ENCODE peak calls at places on chromosomes 6 and 20, in four cellular contexts. U is PC-9, W is pancreas, X is fibroblast of lung. R is an unnamed sample. For H3K27me3, the result is how much of the 10 kb centered on the place peaks cover.

GRCh38 chr6:153790881-153791473 is 248.1 kb upstream of the OPRM1 start:
- DNase-seq in U (no peak), W (no peak), X (peak), R (no peak)

GRCh38 chr6:143286280-143286795 is 164.2 kb downstream of the ADAT2 start:
- DNase-seq in U (no peak), W (no peak), X (peak), R (no peak)

GRCh38 chr20:36941403-36941835 is 10.1 kb downstream of the SAMHD1 start:
- DNase-seq in U (no peak), W (no peak), X (no peak), R (no peak)

GRCh38 chr6:45816674-45817297 is 198.9 kb downstream of the CLIC5 start:
- DNase-seq in U (no peak), W (no peak), X (no peak), R (no peak)

GRCh38 chr20:50720582-50720981 is 10.8 kb upstream of the PARD6B start:
- DNase-seq in U (no peak), W (no peak), X (no peak), R (no peak)

GRCh38 chr20:40930561-40930960 is 98.1 kb upstream of the TOP1 start:
- DNase-seq in U (no peak), W (no peak), X (no peak), R (no peak)

GRCh38 chr6:75489025-75489424 is 4.6 kb downstream of the FILIP1 start:
- DNase-seq in U (no peak), W (no peak), X (peak), R (no peak)

GRCh38 chr20:53216478-53216855 is 244.3 kb downstream of the TSHZ2 start:
- DNase-seq in U (no peak), W (no peak), X (no peak), R (no peak)

GRCh38 chr20:1108437-1108920 is 9.9 kb upstream of the PSMF1 start:
- DNase-seq in U (peak), W (peak), X (peak), R (peak)

GRCh38 chr6:105051941-105052471 is 95.1 kb downstream of the LIN28B start:
- DNase-seq in U (no peak), W (no peak), X (peak), R (no peak)

GRCh38 chr6:150325093-150325772 is 43.6 kb upstream of the IYD start:
- DNase-seq in U (peak), W (no peak), X (peak), R (no peak)

GRCh38 chr6:142942805-142943227 is 2.2 kb downstream of the HIVEP2 start:
- DNase-seq in U (no peak), W (no peak), X (peak), R (no peak)

GRCh38 chr6:96340164-96340563 is 181.4 kb upstream of the UFL1 start:
- DNase-seq in U (no peak), W (no peak), X (no peak), R (no peak)

GRCh38 chr20:38270869-38271608 is 10.5 kb upstream of the KIAA1755 start:
- DNase-seq in U (peak), W (no peak), X (peak), R (peak)

GRCh38 chr6:89859744-89860143 is 30.1 kb downstream of the CASP8AP2 start:
- DNase-seq in U (no peak), W (no peak), X (no peak), R (no peak)

GRCh38 chr6:151905854-151906253 is 98.4 kb downstream of the ESR1 start:
- DNase-seq in U (no peak), W (no peak), X (no peak), R (no peak)

GRCh38 chr6:158115508-158115907 is 52.6 kb downstream of the SERAC1 start:
- DNase-seq in U (no peak), W (no peak), X (no peak), R (no peak)

GRCh38 chr6:32843321-32843978 is 397 bp downstream of the PSMB8 start:
- DNase-seq in U (no peak), W (peak), X (no peak), R (no peak)

GRCh38 chr20:52016022-52016421 is 175.6 kb downstream of the ZFP64 start:
- DNase-seq in U (no peak), W (no peak), X (no peak), R (no peak)

GRCh38 chr20:6769953-6770831 is 2.7 kb downstream of the BMP2 start:
- DNase-seq in U (no peak), W (peak), X (peak), R (peak)

GRCh38 chr6:106702451-106703110 is 73.2 kb downstream of the QRSL1 start:
- DNase-seq in U (no peak), W (no peak), X (no peak), R (no peak)

GRCh38 chr6:44512868-44513641 is 125.5 kb downstream of the CDC5L start:
- DNase-seq in U (no peak), W (no peak), X (peak), R (peak)

GRCh38 chr6:151592449-151593169 is 98.8 kb downstream of the CCDC170 start:
- DNase-seq in U (no peak), W (no peak), X (no peak), R (no peak)

GRCh38 chr20:57622579-57623381 is 2.6 kb upstream of the ZBP1 start:
- DNase-seq in U (peak), W (peak), X (peak), R (peak)

GRCh38 chr6:169393753-169394152 is 140.1 kb upstream of the THBS2 start:
- DNase-seq in U (no peak), W (no peak), X (no peak), R (no peak)

GRCh38 chr6:8556370-8557018 is 121.1 kb upstream of the SLC35B3 start:
- DNase-seq in U (no peak), W (no peak), X (peak), R (no peak)

GRCh38 chr20:45470939-45471338 is 1.4 kb downstream of the WFDC2 start:
- DNase-seq in U (no peak), W (no peak), X (no peak), R (no peak)

GRCh38 chr6:131910956-131911355 is 40.2 kb downstream of the CCN2 start:
- DNase-seq in U (no peak), W (no peak), X (no peak), R (no peak)

GRCh38 chr6:42564496-42564890 is 664 bp downstream of the UBR2 start:
- DNase-seq in U (no peak), W (no peak), X (no peak), R (no peak)

GRCh38 chr6:137084090-137084489 is 39.3 kb upstream of the IL20RA start:
- DNase-seq in U (no peak), W (no peak), X (no peak), R (no peak)

GRCh38 chr6:145731432-145731831 is 3.9 kb downstream of the EPM2A start:
- DNase-seq in U (no peak), W (no peak), X (peak), R (no peak)

GRCh38 chr6:130981409-130981808 is 81.6 kb downstream of the EPB41L2 start:
- DNase-seq in U (no peak), W (no peak), X (peak), R (peak)

GRCh38 chr6:14269434-14269833 is 151.9 kb downstream of the CD83 start:
- DNase-seq in U (no peak), W (no peak), X (no peak), R (no peak)

GRCh38 chr6:101386982-101387381 is 6.5 kb upstream of the GRIK2 start:
- DNase-seq in U (no peak), W (no peak), X (no peak), R (no peak)

GRCh38 chr20:9966966-9967365 is 67.8 kb upstream of the ANKEF1 start:
- DNase-seq in U (no peak), W (no peak), X (no peak), R (no peak)
- TF ChIP-seq CTCF in U (peak), W (no peak), X (peak), R (no peak)

DNA sequence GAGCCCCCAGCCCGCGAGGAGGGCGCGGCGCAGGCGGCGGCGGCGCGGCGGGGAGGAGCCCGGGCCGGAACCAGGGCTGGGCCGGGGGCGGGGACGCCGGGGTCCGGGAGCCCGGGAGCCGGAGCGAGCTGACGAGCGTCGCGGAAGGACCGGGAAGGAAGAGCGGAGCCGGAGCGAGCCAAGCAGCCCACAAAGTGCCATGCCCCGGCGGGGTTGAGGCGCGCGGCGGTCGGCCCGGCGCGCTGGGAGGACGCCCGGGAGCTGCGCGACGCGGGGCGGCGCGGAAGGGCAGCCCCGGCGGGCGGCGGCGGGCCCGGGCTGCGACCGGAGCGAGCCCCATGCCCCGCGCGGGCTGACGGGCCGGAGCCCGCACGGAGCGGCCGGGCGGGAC is 289 bp downstream of the FOXP4 start:
- DNase-seq in U (no peak), W (no peak), X (no peak), R (no peak)
- H3K27ac ChIP-seq in U (no peak), W (peak), X (no peak), R (peak)

DNA sequence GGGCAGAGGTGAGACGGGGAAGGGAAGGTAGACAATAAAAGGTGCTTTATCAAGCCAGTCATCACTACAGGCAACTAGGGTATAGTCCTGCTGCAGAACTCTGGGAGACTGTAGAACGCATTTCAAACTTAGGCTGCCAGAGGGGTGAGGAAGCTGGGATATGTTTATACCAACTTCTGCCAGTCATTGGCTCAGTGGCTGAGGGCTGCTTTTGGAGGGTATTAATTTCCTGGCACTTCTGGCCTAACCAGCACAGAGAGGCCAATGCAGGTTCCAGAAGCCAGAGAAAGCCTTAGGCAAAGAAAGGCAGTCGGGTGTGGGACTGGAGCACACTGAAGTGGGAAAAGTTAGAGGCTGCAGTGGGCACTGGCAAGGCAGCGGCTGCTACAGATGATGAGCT is 3.9 kb upstream of the CPNE5 start:
- DNase-seq in U (no peak), W (no peak), X (no peak), R (no peak)
- H3K27me3 ChIP-seq in U (under half), W (under half), X (under half), R (under half)

DNA sequence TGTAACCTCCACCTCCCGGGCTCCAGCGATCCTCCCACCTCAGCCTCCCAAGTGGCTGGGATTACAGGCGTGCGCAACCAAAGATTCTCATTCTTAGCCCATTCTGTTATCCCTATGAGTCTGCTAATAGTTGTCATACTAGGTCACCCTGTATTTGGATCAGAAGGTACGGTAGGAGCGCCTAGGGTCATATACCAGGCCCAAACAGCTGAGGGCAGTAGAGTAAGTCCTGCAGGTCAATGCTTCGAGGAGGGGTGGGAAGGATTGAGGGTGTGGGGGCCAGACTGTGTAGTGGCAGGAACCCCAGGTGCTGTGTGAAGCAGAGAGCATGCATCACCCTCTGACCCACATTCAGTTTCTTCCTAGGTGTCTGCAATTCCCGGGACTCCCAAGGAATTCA is 22.7 kb upstream of the POU5F1 start:
- DNase-seq in U (no peak), W (no peak), X (no peak), R (no peak)
- TF ChIP-seq CTCF in U (no peak), W (no peak), X (no peak), R (no peak)

DNA sequence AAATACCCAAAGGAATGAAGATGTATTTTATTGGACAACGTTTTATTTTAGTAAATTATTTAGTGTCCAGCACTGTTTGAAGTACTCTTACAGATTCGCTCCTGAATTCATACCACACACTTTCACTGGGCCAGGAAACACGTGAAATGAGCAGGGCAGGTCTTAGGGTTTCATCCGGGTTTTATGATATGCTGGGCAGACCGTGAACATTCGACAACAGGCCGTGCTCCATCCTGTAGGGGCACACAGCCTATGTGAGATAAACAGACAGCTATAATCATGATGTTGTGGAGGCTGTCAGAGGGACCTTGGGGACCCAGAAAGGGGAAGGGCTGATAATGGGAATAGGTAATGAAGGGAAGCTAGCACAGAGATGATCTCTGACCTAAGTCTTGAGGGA is 110.3 kb downstream of the RIN2 start:
- DNase-seq in U (no peak), W (no peak), X (no peak), R (no peak)
- H3K27ac ChIP-seq in U (no peak), W (no peak), X (no peak), R (no peak)

DNA sequence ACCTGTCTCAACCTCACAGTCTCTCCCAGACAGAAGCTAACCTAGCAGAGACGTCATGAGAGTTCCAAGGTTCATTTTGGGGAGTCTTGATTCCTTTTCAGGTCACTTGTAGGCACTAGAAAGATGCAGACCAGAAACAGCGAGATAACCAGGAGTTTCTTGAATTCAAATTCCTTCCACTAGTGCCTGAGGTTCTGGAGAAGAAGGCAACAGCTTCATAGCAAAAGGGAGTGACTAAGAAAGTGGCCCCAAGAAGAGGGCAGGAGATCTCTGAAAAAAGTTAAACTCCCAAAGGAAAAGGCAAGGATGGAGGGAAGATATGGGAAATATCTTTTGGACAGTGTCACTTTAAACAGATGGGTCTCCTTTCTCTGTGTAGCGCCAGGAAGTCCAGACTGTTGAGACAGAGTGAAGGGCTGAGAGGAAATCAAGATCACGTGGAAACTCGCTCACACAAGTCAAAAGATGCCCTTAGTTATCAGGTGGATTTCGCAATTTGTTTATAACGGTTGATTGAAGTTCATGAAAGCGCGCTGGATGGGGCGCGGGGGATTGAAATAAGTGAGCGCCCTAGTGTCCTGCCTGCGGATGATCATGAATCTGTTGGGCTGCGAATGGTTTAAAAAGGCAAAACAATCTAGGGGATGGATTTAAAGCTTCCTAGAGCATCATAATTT is 4.8 kb upstream of the PRSS16 start:
- DNase-seq in U (no peak), W (no peak), X (no peak), R (no peak)
- H3K27me3 ChIP-seq in U (under half), W (under half), X (under half), R (half or more)

DNA sequence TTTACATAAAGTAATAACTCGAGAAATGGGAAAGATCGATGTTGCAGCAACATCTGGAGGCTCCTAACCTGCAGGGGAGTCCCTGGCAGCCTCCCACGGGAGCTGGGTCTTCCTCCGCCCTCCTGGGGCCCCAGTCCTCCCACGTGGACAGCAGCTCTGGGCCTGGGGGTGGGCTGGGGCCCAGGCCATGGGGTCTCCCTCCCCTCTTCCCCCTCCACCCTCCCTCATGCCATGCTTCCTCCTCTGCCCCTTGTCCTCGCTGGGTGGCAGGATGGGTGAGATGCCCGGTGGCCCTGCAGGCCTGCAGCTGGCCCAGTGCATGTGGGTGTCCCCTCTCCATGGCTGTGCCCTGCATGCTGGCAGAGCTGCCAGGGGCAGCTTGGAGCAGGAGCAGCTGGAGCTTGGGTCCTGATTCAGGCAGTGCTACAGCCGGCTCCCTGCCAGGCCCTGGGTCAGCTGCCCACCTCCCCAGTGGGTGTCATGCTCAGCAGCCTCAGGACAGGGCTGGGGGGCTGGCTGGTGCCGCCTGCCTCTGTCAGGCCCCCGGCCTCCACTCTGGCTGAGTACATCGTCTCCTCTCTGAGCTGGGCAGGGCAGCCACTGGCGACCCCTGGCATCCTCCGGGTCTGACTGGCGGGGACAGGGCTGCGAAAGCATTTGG is 48.9 kb upstream of the BHLHE23 start:
- DNase-seq in U (no peak), W (peak), X (no peak), R (no peak)
- TF ChIP-seq CTCF in U (no peak), W (no peak), X (no peak), R (no peak)

GRCh38 chr6:63904844-63905243 is 269.2 kb downstream of the PHF3 start:
- DNase-seq in U (no peak), W (no peak), X (peak), R (no peak)
- H3K27ac ChIP-seq in U (no peak), W (no peak), X (no peak), R (no peak)

DNA sequence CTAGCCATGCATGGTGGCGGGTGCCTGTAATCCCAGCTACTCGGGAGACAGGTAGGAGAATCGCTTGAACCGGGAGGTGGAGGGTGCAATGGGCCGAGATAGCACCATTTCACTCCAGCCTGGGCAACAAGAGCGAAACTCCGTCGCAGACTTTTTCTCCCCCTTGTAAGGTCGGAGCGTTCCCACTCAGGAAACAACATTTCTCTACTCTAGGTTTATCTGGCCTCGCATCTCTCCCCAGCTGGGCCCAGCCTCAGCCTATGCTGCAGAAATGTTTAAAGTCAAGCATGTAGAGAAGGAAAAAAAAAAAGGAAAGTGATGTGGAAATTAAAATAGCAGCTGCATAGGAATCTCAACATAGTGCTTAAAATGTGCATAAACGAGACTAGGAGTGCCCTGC is 172.3 kb downstream of the TRIM27 start:
- DNase-seq in U (no peak), W (no peak), X (no peak), R (no peak)
- H3K27me3 ChIP-seq in U (under half), W (under half), X (under half), R (half or more)

GRCh38 chr6:4662886-4663285 is 113.3 kb upstream of the CDYL start:
- DNase-seq in U (no peak), W (no peak), X (no peak), R (no peak)
- TF ChIP-seq CTCF in U (no peak), W (no peak), X (no peak), R (no peak)

R was measured in heart right ventricle.